ENCODE peak calls at places on chromosome 19, in eight cellular contexts. C is HFF-Myc, I is nucleus accumbens, H is psoas muscle, Q is ELR, X is memory B cell, O is caudate nucleus, E is T-cell. M is an unnamed sample.

GRCh38 chr19:16161848-16162247 is 11.5 kb downstream of the CIB3 start:
- DNase-seq in O (no peak), X (no peak), I (no peak), C (peak; percentile 60), E (no peak), H (no peak), Q (peak; percentile 91), M (no peak)

GRCh38 chr19:44653343-44653742 is 9.6 kb downstream of the PVR start:
- DNase-seq in O (no peak), C (no peak), Q (no peak), I (no peak), X (no peak), H (no peak), E (no peak), M (no peak)

GRCh38 chr19:35294859-35295258 is 2.9 kb downstream of the MAG start:
- DNase-seq in O (no peak), I (no peak), Q (no peak), X (no peak), H (no peak), E (no peak), C (no peak), M (no peak)

GRCh38 chr19:55172741-55173140 is 6.3 kb upstream of the DNAAF3 start:
- DNase-seq in I (no peak), C (no peak), Q (peak; percentile 82), H (no peak), O (no peak), E (no peak), X (no peak), M (no peak)

GRCh38 chr19:40143612-40144011 is 47.6 kb upstream of the MAP3K10 start:
- DNase-seq in O (no peak), I (no peak), Q (no peak), E (peak; percentile 55), X (no peak), H (no peak), C (peak; percentile 15), M (peak; percentile 59)

GRCh38 chr19:8811315-8812172 is 20.6 kb downstream of the ZNF558 start:
- DNase-seq in E (no peak), H (no peak), C (no peak), X (no peak), I (no peak), O (no peak), Q (peak; percentile 18), M (no peak)

GRCh38 chr19:23309926-23310325 is 59.7 kb upstream of the ZNF724 start:
- DNase-seq in E (no peak), H (no peak), I (no peak), O (no peak), Q (no peak), X (no peak), C (no peak), M (no peak)

GRCh38 chr19:45908956-45909355 is 5.6 kb downstream of the NANOS2 start:
- DNase-seq in O (no peak), Q (peak; percentile 44), E (no peak), I (no peak), X (no peak), H (no peak), C (no peak), M (no peak)

GRCh38 chr19:9986787-9987281 is 23.5 kb downstream of the COL5A3 start:
- DNase-seq in X (no peak), H (peak; percentile 63), E (no peak), C (no peak), I (peak; percentile 52), Q (no peak), O (peak; percentile 38), M (no peak)

GRCh38 chr19:2491130-2491801 is 15.3 kb downstream of the GADD45B start:
- DNase-seq in I (no peak), C (no peak), Q (peak; percentile 88), O (no peak), E (no peak), X (no peak), H (peak; percentile 82), M (no peak)

GRCh38 chr19:48975947-48976847 is 11.1 kb downstream of the FTL start:
- DNase-seq in X (no peak), H (no peak), I (no peak), C (no peak), Q (peak; percentile 57), O (no peak), E (peak; percentile 52), M (peak; percentile 48)

GRCh38 chr19:11164879-11165406 is 9.4 kb upstream of the SPC24 start:
- DNase-seq in O (no peak), C (peak; percentile 75), H (peak; percentile 89), Q (no peak), X (no peak), I (no peak), E (no peak), M (no peak)

GRCh38 chr19:49151339-49152217 is 3.6 kb downstream of the HRC start:
- DNase-seq in X (peak; percentile 46), O (peak; percentile 36), C (no peak), E (no peak), H (peak; percentile 93), I (no peak), Q (peak; percentile 49), M (peak; percentile 33)

GRCh38 chr19:16295071-16295470 is 29.6 kb upstream of the KLF2 start:
- DNase-seq in H (no peak), Q (no peak), E (no peak), I (no peak), C (no peak), X (no peak), O (no peak), M (no peak)

GRCh38 chr19:18049390-18049789 is 37.3 kb downstream of the IL12RB1 start:
- DNase-seq in X (no peak), C (no peak), Q (no peak), H (peak; percentile 95), E (no peak), O (peak; percentile 47), I (no peak), M (no peak)

GRCh38 chr19:19405919-19406877 is 723 bp downstream of the GATAD2A start:
- DNase-seq in E (peak; percentile 35), O (no peak), Q (peak; percentile 67), C (no peak), X (no peak), H (peak; percentile 72), I (no peak), M (peak; percentile 54)